ENCODE peak calls at places on chromosomes 5 and 9, in four cellular contexts. One of them, this sample, is unnamed.

GRCh38 chr5:158203256-158203655 is 344.3 kb upstream of the CLINT1 start:
- DNase-seq in HepG2: no peak
- DNase-seq in GM12878: no peak
- DNase-seq in WTC11: no peak
- DNase-seq in this sample: no peak

GRCh38 chr9:95383198-95383673 is 65.7 kb upstream of the FANCC start:
- DNase-seq in GM12878: no peak
- DNase-seq in WTC11: no peak
- DNase-seq in HepG2: peak; percentile 25
- DNase-seq in this sample: peak; percentile 17

GRCh38 chr9:93826209-93826608 is 128.9 kb downstream of the BARX1 start:
- DNase-seq in HepG2: no peak
- DNase-seq in WTC11: peak; percentile 83
- DNase-seq in GM12878: no peak
- DNase-seq in this sample: peak; percentile 94

GRCh38 chr5:56328753-56329560 is 95.8 kb upstream of the ANKRD55 start:
- DNase-seq in HepG2: peak; percentile 83
- DNase-seq in WTC11: no peak
- DNase-seq in GM12878: peak; percentile 78
- DNase-seq in this sample: no peak

GRCh38 chr5:2584579-2584978 is 166.9 kb downstream of the IRX2 start:
- DNase-seq in HepG2: no peak
- DNase-seq in WTC11: no peak
- DNase-seq in GM12878: no peak
- DNase-seq in this sample: no peak

GRCh38 chr5:89277791-89278190 is 394.8 kb upstream of the MEF2C start:
- DNase-seq in WTC11: no peak
- DNase-seq in HepG2: no peak
- DNase-seq in GM12878: no peak
- DNase-seq in this sample: no peak

GRCh38 chr5:176738851-176739250 is 71.5 kb upstream of the UNC5A start:
- DNase-seq in GM12878: no peak
- DNase-seq in WTC11: no peak
- DNase-seq in HepG2: no peak
- DNase-seq in this sample: no peak

GRCh38 chr9:137454145-137454505 is 5.0 kb downstream of the NSMF start:
- DNase-seq in GM12878: no peak
- DNase-seq in WTC11: peak; percentile 81
- DNase-seq in HepG2: no peak
- DNase-seq in this sample: no peak

GRCh38 chr5:9799601-9800000 is 169.4 kb upstream of the TAS2R1 start:
- DNase-seq in GM12878: no peak
- DNase-seq in WTC11: no peak
- DNase-seq in HepG2: no peak
- DNase-seq in this sample: no peak

GRCh38 chr5:33614039-33614438 is 173.3 kb downstream of the TARS1 start:
- DNase-seq in GM12878: no peak
- DNase-seq in HepG2: no peak
- DNase-seq in WTC11: no peak
- DNase-seq in this sample: no peak

DNA sequence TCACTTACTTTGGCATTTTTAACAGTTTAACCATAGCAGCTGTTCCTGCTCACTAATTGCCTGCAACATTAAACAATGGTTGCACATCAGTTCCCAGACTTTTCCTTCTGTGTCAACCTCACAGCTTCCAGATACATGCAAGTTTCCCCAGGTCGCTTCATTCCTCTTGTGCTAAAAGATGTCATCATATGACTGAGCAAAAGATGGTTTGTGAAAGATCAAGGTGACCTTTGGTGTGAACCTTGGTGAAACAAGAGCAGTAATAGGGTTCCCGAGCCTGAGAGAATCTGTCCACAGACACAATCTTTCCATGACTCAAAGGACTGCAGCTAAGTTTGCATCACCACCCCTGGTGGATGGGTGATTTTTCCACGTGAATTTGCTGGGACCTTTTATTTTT is 500.4 kb upstream of the PAPPA start:
- DNase-seq in WTC11: no peak
- DNase-seq in HepG2: no peak
- DNase-seq in GM12878: no peak
- DNase-seq in this sample: no peak
- TF ChIP-seq ATF2 in WTC11: no peak
- TF ChIP-seq ATF2 in HepG2: no peak
- TF ChIP-seq ATF2 in GM12878: no peak
- TF ChIP-seq ATF2 in this sample: no peak

DNA sequence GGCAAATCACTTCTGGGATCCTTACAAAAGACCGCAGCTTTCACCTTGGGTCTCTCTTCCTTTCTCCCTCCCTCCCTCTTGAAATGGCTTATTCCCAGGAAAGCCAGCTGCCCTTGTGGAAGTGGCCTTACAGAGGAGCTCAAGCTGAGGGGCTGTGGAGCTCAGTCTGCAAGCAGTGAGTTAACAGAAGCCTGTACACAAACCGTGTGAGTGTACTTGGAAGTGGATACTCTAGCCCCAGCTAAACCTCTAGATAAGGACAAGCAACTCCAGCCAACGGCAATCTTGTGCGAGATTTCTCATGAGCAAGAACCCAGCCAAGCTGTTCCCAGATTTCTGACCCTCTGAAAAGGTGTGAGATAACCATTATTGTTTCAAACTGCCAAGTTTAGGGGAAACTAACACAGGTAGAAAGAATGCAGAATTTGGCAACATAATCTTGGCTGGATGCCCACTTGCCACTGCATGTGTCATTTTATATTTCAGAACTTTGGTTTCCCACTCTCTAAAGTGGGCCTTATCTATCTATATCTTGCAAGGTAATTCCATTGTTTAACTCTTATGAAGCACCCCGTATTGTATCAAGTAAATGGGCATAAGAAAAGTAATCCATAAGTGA is 85.6 kb downstream of the CDH18 start:
- DNase-seq in GM12878: no peak
- DNase-seq in WTC11: peak; percentile 18
- DNase-seq in HepG2: no peak
- DNase-seq in this sample: no peak
- TF ChIP-seq ATF2 in GM12878: no peak
- TF ChIP-seq ATF2 in WTC11: no peak
- TF ChIP-seq ATF2 in HepG2: no peak
- TF ChIP-seq ATF2 in this sample: no peak

DNA sequence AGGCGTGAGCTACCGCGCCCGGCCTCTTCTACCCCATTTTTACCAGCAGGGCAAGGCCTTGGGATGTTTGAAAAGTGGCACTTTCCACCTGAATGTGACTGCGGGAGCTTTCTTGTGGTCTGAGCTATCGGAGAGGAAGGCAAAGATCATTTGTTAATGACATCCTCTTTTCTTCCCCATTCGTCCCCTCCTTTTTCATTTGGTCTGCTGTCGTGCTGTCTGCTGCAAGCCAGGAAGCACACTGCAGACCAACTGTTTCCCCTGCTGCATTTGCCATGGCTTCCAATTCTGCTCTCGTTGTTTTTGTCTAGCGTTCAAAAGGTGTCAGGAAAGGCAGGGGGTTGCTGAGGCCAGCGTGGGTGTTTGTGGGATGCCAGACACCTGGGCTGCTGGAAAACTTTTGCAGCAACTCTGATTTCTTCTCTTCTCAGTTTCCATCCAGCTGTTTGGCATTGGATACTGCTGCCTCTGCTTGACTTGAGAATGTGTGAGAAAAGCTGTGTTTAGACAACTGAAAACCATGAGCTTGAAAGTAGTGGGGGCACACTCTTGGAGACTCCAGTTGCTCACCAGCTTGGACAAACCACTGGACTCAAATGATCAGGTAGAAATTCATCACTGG is 196.3 kb upstream of the MSX2 start:
- DNase-seq in HepG2: no peak
- DNase-seq in GM12878: no peak
- DNase-seq in WTC11: no peak
- DNase-seq in this sample: no peak
- TF ChIP-seq ATF2 in HepG2: no peak
- TF ChIP-seq ATF2 in GM12878: no peak
- TF ChIP-seq ATF2 in WTC11: no peak
- TF ChIP-seq ATF2 in this sample: no peak

GRCh38 chr9:133333011-133333410 is 3.0 kb downstream of the SURF6 start:
- DNase-seq in GM12878: no peak
- DNase-seq in WTC11: no peak
- DNase-seq in HepG2: no peak
- DNase-seq in this sample: no peak

GRCh38 chr9:133331221-133331620 is 4.8 kb downstream of the SURF6 start:
- DNase-seq in GM12878: no peak
- DNase-seq in WTC11: no peak
- DNase-seq in HepG2: no peak
- DNase-seq in this sample: no peak

GRCh38 chr9:133332381-133332730 is 3.6 kb downstream of the SURF6 start:
- DNase-seq in GM12878: no peak
- DNase-seq in WTC11: no peak
- DNase-seq in HepG2: no peak
- DNase-seq in this sample: no peak

GRCh38 chr9:133333566-133333965 is 2.4 kb downstream of the SURF6 start:
- DNase-seq in WTC11: no peak
- DNase-seq in GM12878: no peak
- DNase-seq in HepG2: no peak
- DNase-seq in this sample: no peak

GRCh38 chr9:133331641-133332380 is 4.2 kb downstream of the SURF6 start:
- DNase-seq in WTC11: no peak
- DNase-seq in GM12878: no peak
- DNase-seq in HepG2: no peak
- DNase-seq in this sample: no peak
- TF ChIP-seq ATF2 in WTC11: no peak
- TF ChIP-seq ATF2 in GM12878: no peak
- TF ChIP-seq ATF2 in HepG2: no peak
- TF ChIP-seq ATF2 in this sample: no peak

DNA sequence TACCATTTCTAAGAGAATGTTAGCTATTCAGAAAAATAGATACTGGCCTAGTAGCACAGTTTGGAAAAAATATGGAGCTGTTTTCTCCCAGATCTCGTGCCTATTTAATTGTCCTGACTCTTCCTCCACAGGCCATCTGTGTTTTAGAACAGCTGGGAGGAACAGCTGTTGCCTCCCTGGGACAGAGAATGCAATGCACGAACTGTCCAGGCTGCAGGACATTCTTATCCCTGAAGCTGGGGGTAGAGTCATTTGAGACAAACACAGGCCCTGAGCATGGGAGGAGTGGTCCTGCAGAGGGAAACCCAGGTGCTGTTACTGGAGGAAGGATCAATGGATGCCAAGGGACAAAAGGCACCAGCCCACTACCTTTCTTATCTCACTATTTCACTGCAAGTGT is 20.9 kb upstream of the SPARC start:
- DNase-seq in WTC11: no peak
- DNase-seq in HepG2: no peak
- DNase-seq in GM12878: no peak
- DNase-seq in this sample: no peak
- TF ChIP-seq ATF2 in WTC11: no peak
- TF ChIP-seq ATF2 in HepG2: no peak
- TF ChIP-seq ATF2 in GM12878: no peak
- TF ChIP-seq ATF2 in this sample: no peak

GRCh38 chr9:125241863-125242739 is 958 bp upstream of the HSPA5 start:
- DNase-seq in HepG2: no peak
- DNase-seq in GM12878: no peak
- DNase-seq in WTC11: no peak
- DNase-seq in this sample: no peak
- TF ChIP-seq ATF2 in HepG2: no peak
- TF ChIP-seq ATF2 in GM12878: no peak
- TF ChIP-seq ATF2 in WTC11: no peak
- TF ChIP-seq ATF2 in this sample: no peak

GRCh38 chr5:31355337-31355736 is 161.9 kb downstream of the CDH6 start:
- DNase-seq in GM12878: no peak
- DNase-seq in WTC11: no peak
- DNase-seq in HepG2: no peak
- DNase-seq in this sample: no peak
- TF ChIP-seq ATF2 in GM12878: no peak
- TF ChIP-seq ATF2 in WTC11: no peak
- TF ChIP-seq ATF2 in HepG2: no peak
- TF ChIP-seq ATF2 in this sample: no peak

GRCh38 chr5:53557386-53557785 is 3.1 kb upstream of the NDUFS4 start:
- DNase-seq in HepG2: no peak
- DNase-seq in GM12878: no peak
- DNase-seq in WTC11: no peak
- DNase-seq in this sample: no peak
- TF ChIP-seq ATF2 in HepG2: no peak
- TF ChIP-seq ATF2 in GM12878: no peak
- TF ChIP-seq ATF2 in WTC11: no peak
- TF ChIP-seq ATF2 in this sample: no peak

DNA sequence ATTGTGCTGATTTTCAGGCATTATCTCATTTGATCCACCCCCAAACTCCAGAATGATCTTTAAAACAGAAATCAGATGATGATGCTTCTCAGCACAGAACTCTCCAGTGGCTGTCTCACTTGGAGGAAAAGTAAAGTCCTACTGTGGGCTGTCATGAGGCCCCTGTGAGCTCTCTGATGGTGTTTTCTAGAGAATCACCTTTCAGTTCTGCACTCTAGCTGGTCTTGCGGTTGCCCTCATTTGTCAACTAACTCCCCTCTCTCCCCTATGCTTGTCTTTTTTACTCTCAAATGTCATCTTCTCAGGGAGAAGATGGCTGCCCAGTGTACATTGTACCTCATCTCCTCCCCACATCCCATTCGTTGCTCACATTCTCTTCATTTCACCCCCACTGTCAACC is 295.8 kb downstream of the MLLT3 start:
- DNase-seq in HepG2: no peak
- DNase-seq in GM12878: no peak
- DNase-seq in WTC11: no peak
- DNase-seq in this sample: no peak
- TF ChIP-seq ATF2 in HepG2: no peak
- TF ChIP-seq ATF2 in GM12878: no peak
- TF ChIP-seq ATF2 in WTC11: no peak
- TF ChIP-seq ATF2 in this sample: no peak

GRCh38 chr5:149651686-149652085 is 70.4 kb downstream of the ARHGEF37 start:
- DNase-seq in HepG2: no peak
- DNase-seq in GM12878: no peak
- DNase-seq in WTC11: no peak
- DNase-seq in this sample: no peak
- TF ChIP-seq ATF2 in HepG2: no peak
- TF ChIP-seq ATF2 in GM12878: no peak
- TF ChIP-seq ATF2 in WTC11: no peak
- TF ChIP-seq ATF2 in this sample: no peak